ENCODE peak calls at places on chromosomes 1 and 21, in ten cellular contexts. T is fibroblast of pulmonary artery; P is activated CD4-positive, alpha-beta T cell treated with anti-CD3 and anti-CD28 coated beads for 1 hour; V is tibial artery; K is endodermal cell; U is activated CD8-positive, alpha-beta T cell treated with anti-CD3 and anti-CD28 coated beads, Interleukin-2, amount 10 ng/mL, durations not matched to agents 7 days and 5 days; J is activated CD8-positive, alpha-beta memory T cell treated with anti-CD3 and anti-CD28 coated beads for 24 hours; F is LoVo; S is cardiac septum; Y is cardiac fibroblast. W is an unnamed sample.

GRCh38 chr1:90768098-90768497 is 51.0 kb upstream of the BARHL2 start:
- DNase-seq in T (no peak), P (no peak), V (no peak), K (no peak), U (no peak), J (no peak), F (no peak), S (no peak), Y (no peak), W (no peak)

GRCh38 chr1:246573481-246573880 is 7.2 kb downstream of the CNST start:
- DNase-seq in T (no peak), P (no peak), V (no peak), K (no peak), U (no peak), J (no peak), F (no peak), S (no peak), Y (no peak), W (no peak)

GRCh38 chr1:40732756-40733301 is 41.3 kb downstream of the NFYC start:
- DNase-seq in T (peak), P (no peak), V (no peak), K (no peak), U (no peak), J (no peak), F (no peak), S (no peak), Y (no peak), W (no peak)

GRCh38 chr1:159929155-159930051 is 4.1 kb upstream of the TAGLN2 start:
- DNase-seq in T (no peak), P (no peak), V (no peak), K (peak), U (no peak), J (no peak), F (no peak), S (no peak), Y (no peak), W (peak)

GRCh38 chr1:17181785-17182464 is 23.0 kb upstream of the PADI1 start:
- DNase-seq in T (no peak), P (no peak), V (no peak), K (peak), U (peak), J (peak), F (no peak), S (no peak), Y (no peak), W (no peak)

GRCh38 chr1:203268901-203269653 is 36.2 kb upstream of the BTG2 start:
- DNase-seq in T (peak), P (no peak), V (peak), K (peak), U (peak), J (no peak), F (peak), S (no peak), Y (peak), W (peak)

GRCh38 chr1:222918746-222919477 is 104.1 kb downstream of the DISP1 start:
- DNase-seq in T (no peak), P (no peak), V (no peak), K (no peak), U (no peak), J (no peak), F (no peak), S (no peak), Y (no peak), W (no peak)

GRCh38 chr21:25806053-25806452 is 71.3 kb downstream of the GABPA start:
- DNase-seq in T (no peak), P (no peak), V (no peak), K (no peak), U (no peak), J (no peak), F (no peak), S (no peak), Y (no peak), W (no peak)

GRCh38 chr21:44999428-44999971 is 59.7 kb downstream of the SLX9 start:
- DNase-seq in T (no peak), P (no peak), V (peak), K (no peak), U (no peak), J (no peak), F (no peak), S (no peak), Y (no peak), W (no peak)

GRCh38 chr1:201126832-201127754 is at the start of gene ASCL5:
- DNase-seq in T (no peak), P (no peak), V (no peak), K (peak), U (no peak), J (no peak), F (peak), S (no peak), Y (peak), W (peak)

GRCh38 chr1:18112611-18113010 is 5.0 kb downstream of the IGSF21 start:
- DNase-seq in T (no peak), P (no peak), V (no peak), K (no peak), U (no peak), J (no peak), F (no peak), S (no peak), Y (no peak), W (no peak)

GRCh38 chr1:117070124-117070523 is 10.0 kb downstream of the TTF2 start:
- DNase-seq in T (peak), P (no peak), V (no peak), K (no peak), U (no peak), J (no peak), F (no peak), S (no peak), Y (peak), W (no peak)

GRCh38 chr1:163095223-163095622 is 26.1 kb downstream of the RGS4 start:
- DNase-seq in T (no peak), P (no peak), V (no peak), K (no peak), U (no peak), J (no peak), F (no peak), S (no peak), Y (no peak), W (no peak)

GRCh38 chr1:2213576-2214505 is 14.3 kb upstream of the SKI start:
- DNase-seq in T (peak), P (no peak), V (peak), K (peak), U (no peak), J (no peak), F (no peak), S (no peak), Y (peak), W (no peak)

GRCh38 chr1:151352001-151352718 is 5.1 kb upstream of the RFX5 start:
- DNase-seq in T (peak), P (no peak), V (no peak), K (no peak), U (no peak), J (no peak), F (no peak), S (no peak), Y (peak), W (no peak)

GRCh38 chr1:93567255-93567918 is 114.2 kb downstream of the BCAR3 start:
- DNase-seq in T (peak), P (no peak), V (no peak), K (peak), U (no peak), J (no peak), F (no peak), S (peak), Y (peak), W (no peak)

GRCh38 chr1:151715726-151716404 is 738 bp downstream of the CELF3 start:
- DNase-seq in T (no peak), P (no peak), V (no peak), K (peak), U (no peak), J (no peak), F (no peak), S (no peak), Y (no peak), W (peak)

GRCh38 chr1:65362545-65362944 is 53.2 kb downstream of the DNAJC6 start:
- DNase-seq in T (no peak), P (no peak), V (no peak), K (peak), U (no peak), J (no peak), F (peak), S (no peak), Y (no peak), W (no peak)

GRCh38 chr1:32353886-32354570 is 8.3 kb downstream of the FAM229A start:
- DNase-seq in T (peak), P (no peak), V (no peak), K (no peak), U (no peak), J (no peak), F (no peak), S (no peak), Y (peak), W (no peak)

GRCh38 chr1:165954940-165955339 is 127.5 kb downstream of the UCK2 start:
- DNase-seq in T (peak), P (no peak), V (no peak), K (no peak), U (no peak), J (no peak), F (no peak), S (no peak), Y (peak), W (no peak)

GRCh38 chr1:97340951-97341350 is 579.9 kb downstream of the DPYD start:
- DNase-seq in T (peak), P (no peak), V (no peak), K (no peak), U (no peak), J (no peak), F (no peak), S (no peak), Y (peak), W (no peak)

GRCh38 chr21:44418876-44419230 is 36.5 kb upstream of the LRRC3 start:
- DNase-seq in T (no peak), P (no peak), V (peak), K (peak), U (no peak), J (no peak), F (no peak), S (peak), Y (no peak), W (no peak)

GRCh38 chr1:33402234-33402633 is 28.7 kb downstream of the PHC2 start:
- DNase-seq in T (no peak), P (no peak), V (no peak), K (no peak), U (no peak), J (no peak), F (no peak), S (no peak), Y (no peak), W (no peak)

GRCh38 chr21:35153671-35154070 is 104.6 kb upstream of the RUNX1 start:
- DNase-seq in T (no peak), P (no peak), V (no peak), K (no peak), U (no peak), J (no peak), F (no peak), S (no peak), Y (no peak), W (no peak)

GRCh38 chr1:226708342-226708780 is 30.7 kb downstream of the ITPKB start:
- DNase-seq in T (peak), P (no peak), V (no peak), K (no peak), U (no peak), J (no peak), F (no peak), S (no peak), Y (peak), W (no peak)

GRCh38 chr1:223628858-223629257 is 36.6 kb downstream of the CAPN8 start:
- DNase-seq in T (no peak), P (no peak), V (no peak), K (no peak), U (no peak), J (no peak), F (no peak), S (no peak), Y (no peak), W (no peak)

GRCh38 chr1:67110352-67110751 is 24.4 kb downstream of the C1orf141 start:
- DNase-seq in T (no peak), P (no peak), V (no peak), K (no peak), U (no peak), J (no peak), F (no peak), S (no peak), Y (no peak), W (no peak)

GRCh38 chr21:39850333-39850732 is 16.9 kb upstream of the PCP4 start:
- DNase-seq in T (no peak), P (no peak), V (no peak), K (peak), U (no peak), J (no peak), F (no peak), S (no peak), Y (no peak), W (no peak)

GRCh38 chr1:240555524-240555923 is 56.4 kb downstream of the GREM2 start:
- DNase-seq in T (no peak), P (no peak), V (no peak), K (no peak), U (no peak), J (no peak), F (no peak), S (no peak), Y (no peak), W (no peak)

GRCh38 chr1:47934243-47934805 is 62.9 kb downstream of the TRABD2B start:
- DNase-seq in T (peak), P (no peak), V (peak), K (peak), U (no peak), J (no peak), F (no peak), S (peak), Y (no peak), W (peak)

GRCh38 chr1:164801246-164801731 is 242.3 kb downstream of the PBX1 start:
- DNase-seq in T (no peak), P (no peak), V (no peak), K (no peak), U (no peak), J (no peak), F (no peak), S (no peak), Y (no peak), W (no peak)

GRCh38 chr1:40363721-40364120 is 9.8 kb upstream of the SMAP2 start:
- DNase-seq in T (no peak), P (no peak), V (no peak), K (peak), U (no peak), J (no peak), F (no peak), S (no peak), Y (no peak), W (peak)

W was measured in H9.